ENCODE peak calls at places on chromosome 11, in seven cellular contexts. One of them, this sample, is unnamed.

GRCh38 chr11:69310934-69311766 is 17.2 kb downstream of the MYEOV start:
- DNase-seq in heart left ventricle: no peak
- DNase-seq in endothelial cell of umbilical vein: no peak
- DNase-seq in AG04450: no peak
- DNase-seq in OCI-LY7: no peak
- DNase-seq in epithelial cell of esophagus: no peak
- DNase-seq in AG10803: no peak
- DNase-seq in this sample: peak

GRCh38 chr11:64859542-64860414 is 15.3 kb upstream of the CDC42BPG start:
- DNase-seq in heart left ventricle: no peak
- DNase-seq in endothelial cell of umbilical vein: no peak
- DNase-seq in AG04450: no peak
- DNase-seq in OCI-LY7: peak
- DNase-seq in epithelial cell of esophagus: no peak
- DNase-seq in AG10803: no peak
- DNase-seq in this sample: peak

GRCh38 chr11:60265373-60266214 is 14.9 kb upstream of the MS4A4A start:
- DNase-seq in heart left ventricle: no peak
- DNase-seq in endothelial cell of umbilical vein: peak
- DNase-seq in AG04450: no peak
- DNase-seq in OCI-LY7: peak
- DNase-seq in epithelial cell of esophagus: peak
- DNase-seq in AG10803: peak
- DNase-seq in this sample: peak

GRCh38 chr11:13261600-13262061 is 16.0 kb upstream of the BMAL1 start:
- DNase-seq in heart left ventricle: no peak
- DNase-seq in endothelial cell of umbilical vein: peak
- DNase-seq in AG04450: peak
- DNase-seq in OCI-LY7: no peak
- DNase-seq in epithelial cell of esophagus: peak
- DNase-seq in AG10803: peak
- DNase-seq in this sample: no peak

GRCh38 chr11:85845052-85845631 is 10.0 kb upstream of the CCDC83 start:
- DNase-seq in heart left ventricle: no peak
- DNase-seq in endothelial cell of umbilical vein: peak
- DNase-seq in AG04450: no peak
- DNase-seq in OCI-LY7: no peak
- DNase-seq in epithelial cell of esophagus: peak
- DNase-seq in AG10803: peak
- DNase-seq in this sample: no peak

GRCh38 chr11:130886704-130887103 is 29.6 kb downstream of the SNX19 start:
- DNase-seq in heart left ventricle: no peak
- DNase-seq in endothelial cell of umbilical vein: peak
- DNase-seq in AG04450: no peak
- DNase-seq in OCI-LY7: no peak
- DNase-seq in epithelial cell of esophagus: no peak
- DNase-seq in AG10803: no peak
- DNase-seq in this sample: no peak

GRCh38 chr11:72685560-72686480 is 11.6 kb upstream of the PDE2A start:
- DNase-seq in heart left ventricle: no peak
- DNase-seq in endothelial cell of umbilical vein: no peak
- DNase-seq in AG04450: no peak
- DNase-seq in OCI-LY7: no peak
- DNase-seq in epithelial cell of esophagus: no peak
- DNase-seq in AG10803: peak
- DNase-seq in this sample: no peak

GRCh38 chr11:44243086-44243485 is 66.9 kb downstream of the ALX4 start:
- DNase-seq in heart left ventricle: no peak
- DNase-seq in endothelial cell of umbilical vein: no peak
- DNase-seq in AG04450: no peak
- DNase-seq in OCI-LY7: no peak
- DNase-seq in epithelial cell of esophagus: no peak
- DNase-seq in AG10803: no peak
- DNase-seq in this sample: no peak

GRCh38 chr11:31711137-31711536 is 100.0 kb downstream of the PAX6 start:
- DNase-seq in heart left ventricle: no peak
- DNase-seq in endothelial cell of umbilical vein: no peak
- DNase-seq in AG04450: no peak
- DNase-seq in OCI-LY7: no peak
- DNase-seq in epithelial cell of esophagus: peak
- DNase-seq in AG10803: no peak
- DNase-seq in this sample: no peak

GRCh38 chr11:95358516-95359322 is 127.7 kb upstream of the SESN3 start:
- DNase-seq in heart left ventricle: peak
- DNase-seq in endothelial cell of umbilical vein: no peak
- DNase-seq in AG04450: no peak
- DNase-seq in OCI-LY7: no peak
- DNase-seq in epithelial cell of esophagus: peak
- DNase-seq in AG10803: peak
- DNase-seq in this sample: no peak

GRCh38 chr11:94519478-94520084 is 7.3 kb downstream of the C11orf97 start:
- DNase-seq in heart left ventricle: no peak
- DNase-seq in endothelial cell of umbilical vein: peak
- DNase-seq in AG04450: no peak
- DNase-seq in OCI-LY7: peak
- DNase-seq in epithelial cell of esophagus: peak
- DNase-seq in AG10803: peak
- DNase-seq in this sample: peak

GRCh38 chr11:108906329-108906728 is 241.5 kb downstream of the DDX10 start:
- DNase-seq in heart left ventricle: no peak
- DNase-seq in endothelial cell of umbilical vein: peak
- DNase-seq in AG04450: no peak
- DNase-seq in OCI-LY7: no peak
- DNase-seq in epithelial cell of esophagus: peak
- DNase-seq in AG10803: peak
- DNase-seq in this sample: no peak
- H3K4me3 ChIP-seq in heart left ventricle: no peak
- H3K4me3 ChIP-seq in endothelial cell of umbilical vein: no peak
- H3K4me3 ChIP-seq in AG04450: no peak
- H3K4me3 ChIP-seq in OCI-LY7: no peak
- H3K4me3 ChIP-seq in epithelial cell of esophagus: no peak
- H3K4me3 ChIP-seq in AG10803: no peak
- H3K4me3 ChIP-seq in this sample: no peak

GRCh38 chr11:76610871-76611475 is 59.6 kb downstream of the LRRC32 start:
- DNase-seq in heart left ventricle: peak
- DNase-seq in endothelial cell of umbilical vein: no peak
- DNase-seq in AG04450: no peak
- DNase-seq in OCI-LY7: no peak
- DNase-seq in epithelial cell of esophagus: no peak
- DNase-seq in AG10803: no peak
- DNase-seq in this sample: no peak
- TF ChIP-seq CTCF in heart left ventricle: peak
- TF ChIP-seq CTCF in endothelial cell of umbilical vein: no peak
- TF ChIP-seq CTCF in AG04450: no peak
- TF ChIP-seq CTCF in OCI-LY7: no peak
- TF ChIP-seq CTCF in epithelial cell of esophagus: no peak
- TF ChIP-seq CTCF in AG10803: no peak
- TF ChIP-seq CTCF in this sample: no peak

GRCh38 chr11:124075841-124076571 is 34.9 kb upstream of the OR10G7 start:
- DNase-seq in heart left ventricle: no peak
- DNase-seq in endothelial cell of umbilical vein: peak
- DNase-seq in AG04450: no peak
- DNase-seq in OCI-LY7: no peak
- DNase-seq in epithelial cell of esophagus: peak
- DNase-seq in AG10803: peak
- DNase-seq in this sample: peak
- H3K4me3 ChIP-seq in heart left ventricle: no peak
- H3K4me3 ChIP-seq in endothelial cell of umbilical vein: peak
- H3K4me3 ChIP-seq in AG04450: peak
- H3K4me3 ChIP-seq in OCI-LY7: no peak
- H3K4me3 ChIP-seq in epithelial cell of esophagus: peak
- H3K4me3 ChIP-seq in AG10803: peak
- H3K4me3 ChIP-seq in this sample: peak

GRCh38 chr11:57487920-57488319 is 27.6 kb downstream of the SLC43A1 start:
- DNase-seq in heart left ventricle: no peak
- DNase-seq in endothelial cell of umbilical vein: no peak
- DNase-seq in AG04450: no peak
- DNase-seq in OCI-LY7: no peak
- DNase-seq in epithelial cell of esophagus: no peak
- DNase-seq in AG10803: no peak
- DNase-seq in this sample: no peak

GRCh38 chr11:57487021-57487778 is 26.9 kb downstream of the RTN4RL2 start:
- DNase-seq in heart left ventricle: no peak
- DNase-seq in endothelial cell of umbilical vein: no peak
- DNase-seq in AG04450: no peak
- DNase-seq in OCI-LY7: no peak
- DNase-seq in epithelial cell of esophagus: no peak
- DNase-seq in AG10803: no peak
- DNase-seq in this sample: no peak

GRCh38 chr11:57490456-57491248 is 24.9 kb downstream of the SLC43A1 start:
- DNase-seq in heart left ventricle: no peak
- DNase-seq in endothelial cell of umbilical vein: no peak
- DNase-seq in AG04450: no peak
- DNase-seq in OCI-LY7: no peak
- DNase-seq in epithelial cell of esophagus: peak
- DNase-seq in AG10803: no peak
- DNase-seq in this sample: no peak

GRCh38 chr11:57493507-57494503 is 21.7 kb downstream of the SLC43A1 start:
- DNase-seq in heart left ventricle: peak
- DNase-seq in endothelial cell of umbilical vein: peak
- DNase-seq in AG04450: no peak
- DNase-seq in OCI-LY7: peak
- DNase-seq in epithelial cell of esophagus: peak
- DNase-seq in AG10803: no peak
- DNase-seq in this sample: peak

GRCh38 chr11:57491371-57492061 is 24.0 kb downstream of the SLC43A1 start:
- DNase-seq in heart left ventricle: no peak
- DNase-seq in endothelial cell of umbilical vein: peak
- DNase-seq in AG04450: no peak
- DNase-seq in OCI-LY7: peak
- DNase-seq in epithelial cell of esophagus: peak
- DNase-seq in AG10803: no peak
- DNase-seq in this sample: peak
- TF ChIP-seq CTCF in heart left ventricle: peak
- TF ChIP-seq CTCF in endothelial cell of umbilical vein: peak
- TF ChIP-seq CTCF in AG04450: peak
- TF ChIP-seq CTCF in OCI-LY7: peak
- TF ChIP-seq CTCF in epithelial cell of esophagus: peak
- TF ChIP-seq CTCF in AG10803: peak
- TF ChIP-seq CTCF in this sample: peak

DNA sequence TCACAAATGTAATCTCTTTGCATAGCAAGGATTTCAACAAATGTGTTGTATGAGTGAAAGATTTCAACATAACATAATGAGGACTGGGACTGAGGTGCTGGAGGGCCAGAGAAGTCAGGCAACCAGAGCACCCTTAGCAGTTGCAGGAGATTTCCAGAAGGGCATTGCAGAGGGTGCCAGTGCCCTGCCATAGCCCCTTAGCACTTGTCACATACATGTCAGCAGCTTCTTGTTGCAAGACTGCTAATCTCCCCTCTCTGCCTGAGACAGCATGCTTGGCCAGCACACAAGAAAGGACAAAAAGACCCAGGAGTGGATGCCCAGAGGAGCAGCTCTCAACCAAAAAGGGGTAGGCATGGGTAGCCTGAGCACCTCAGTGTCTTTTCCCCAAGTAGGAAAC is 43.2 kb downstream of the BBOX1 start:
- DNase-seq in heart left ventricle: no peak
- DNase-seq in endothelial cell of umbilical vein: no peak
- DNase-seq in AG04450: no peak
- DNase-seq in OCI-LY7: no peak
- DNase-seq in epithelial cell of esophagus: no peak
- DNase-seq in AG10803: no peak
- DNase-seq in this sample: no peak
- H3K4me3 ChIP-seq in heart left ventricle: no peak
- H3K4me3 ChIP-seq in endothelial cell of umbilical vein: no peak
- H3K4me3 ChIP-seq in AG04450: no peak
- H3K4me3 ChIP-seq in OCI-LY7: no peak
- H3K4me3 ChIP-seq in epithelial cell of esophagus: no peak
- H3K4me3 ChIP-seq in AG10803: no peak
- H3K4me3 ChIP-seq in this sample: no peak

GRCh38 chr11:115581871-115582639 is 77.8 kb upstream of the CADM1 start:
- DNase-seq in heart left ventricle: no peak
- DNase-seq in endothelial cell of umbilical vein: no peak
- DNase-seq in AG04450: no peak
- DNase-seq in OCI-LY7: no peak
- DNase-seq in epithelial cell of esophagus: no peak
- DNase-seq in AG10803: peak
- DNase-seq in this sample: no peak
- TF ChIP-seq CTCF in heart left ventricle: no peak
- TF ChIP-seq CTCF in endothelial cell of umbilical vein: no peak
- TF ChIP-seq CTCF in AG04450: peak
- TF ChIP-seq CTCF in OCI-LY7: no peak
- TF ChIP-seq CTCF in epithelial cell of esophagus: no peak
- TF ChIP-seq CTCF in AG10803: peak
- TF ChIP-seq CTCF in this sample: no peak

GRCh38 chr11:16195659-16196058 is 160.7 kb downstream of the SOX6 start:
- DNase-seq in heart left ventricle: no peak
- DNase-seq in endothelial cell of umbilical vein: no peak
- DNase-seq in AG04450: peak
- DNase-seq in OCI-LY7: no peak
- DNase-seq in epithelial cell of esophagus: no peak
- DNase-seq in AG10803: peak
- DNase-seq in this sample: no peak
- H3K4me3 ChIP-seq in heart left ventricle: no peak
- H3K4me3 ChIP-seq in endothelial cell of umbilical vein: no peak
- H3K4me3 ChIP-seq in AG04450: no peak
- H3K4me3 ChIP-seq in OCI-LY7: no peak
- H3K4me3 ChIP-seq in epithelial cell of esophagus: no peak
- H3K4me3 ChIP-seq in AG10803: no peak
- H3K4me3 ChIP-seq in this sample: no peak

DNA sequence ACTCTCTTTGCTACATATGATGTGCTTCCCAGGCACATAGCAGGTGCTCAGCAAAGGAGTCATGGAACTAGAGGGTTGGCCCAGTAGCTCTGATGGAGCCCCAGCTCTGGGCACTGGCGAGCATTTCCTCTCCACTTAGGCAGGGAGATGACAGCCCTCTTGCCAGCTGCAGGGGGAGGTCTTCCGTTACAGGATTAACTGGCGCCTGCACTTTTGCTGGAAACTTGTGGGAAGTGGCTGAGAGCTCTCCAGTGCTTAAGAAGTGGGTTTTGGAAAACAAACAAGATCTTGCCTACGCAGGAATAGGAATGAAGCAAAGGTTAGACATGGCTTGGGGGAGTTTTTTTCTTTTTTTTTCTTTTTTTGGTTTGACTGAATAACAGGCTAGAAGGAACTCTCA is 75.5 kb downstream of the MICAL2 start:
- DNase-seq in heart left ventricle: no peak
- DNase-seq in endothelial cell of umbilical vein: peak
- DNase-seq in AG04450: no peak
- DNase-seq in OCI-LY7: no peak
- DNase-seq in epithelial cell of esophagus: no peak
- DNase-seq in AG10803: no peak
- DNase-seq in this sample: no peak
- TF ChIP-seq CTCF in heart left ventricle: no peak
- TF ChIP-seq CTCF in endothelial cell of umbilical vein: no peak
- TF ChIP-seq CTCF in AG04450: peak
- TF ChIP-seq CTCF in OCI-LY7: no peak
- TF ChIP-seq CTCF in epithelial cell of esophagus: no peak
- TF ChIP-seq CTCF in AG10803: no peak
- TF ChIP-seq CTCF in this sample: no peak